ENCODE peak calls at places on chromosomes 6 and 20, in nine cellular contexts. One of them, this sample, is unnamed.

GRCh38 chr6:37174196-37174514 is 4.2 kb downstream of the PIM1 start:
- DNase-seq in epithelial cell of esophagus: no peak
- DNase-seq in IMR-90: no peak
- DNase-seq in H7: no peak
- DNase-seq in A549: no peak
- DNase-seq in AG04450: no peak
- DNase-seq in CD8-positive, alpha-beta T cell: no peak
- DNase-seq in cardiac fibroblast: no peak
- DNase-seq in ascending aorta: no peak
- DNase-seq in this sample: no peak

GRCh38 chr6:157631388-157631787 is 191.7 kb upstream of the SNX9 start:
- DNase-seq in ascending aorta: no peak
- DNase-seq in AG04450: no peak
- DNase-seq in epithelial cell of esophagus: no peak
- DNase-seq in IMR-90: peak
- DNase-seq in cardiac fibroblast: no peak
- DNase-seq in H7: no peak
- DNase-seq in CD8-positive, alpha-beta T cell: no peak
- DNase-seq in A549: no peak
- DNase-seq in this sample: no peak

GRCh38 chr6:26196846-26197683 is 109.8 kb downstream of the HFE start:
- DNase-seq in IMR-90: peak
- DNase-seq in CD8-positive, alpha-beta T cell: peak
- DNase-seq in A549: no peak
- DNase-seq in cardiac fibroblast: peak
- DNase-seq in ascending aorta: peak
- DNase-seq in AG04450: peak
- DNase-seq in epithelial cell of esophagus: peak
- DNase-seq in H7: peak
- DNase-seq in this sample: no peak

GRCh38 chr20:61588356-61589054 is 336.4 kb downstream of the CDH4 start:
- DNase-seq in A549: peak
- DNase-seq in H7: peak
- DNase-seq in cardiac fibroblast: peak
- DNase-seq in IMR-90: peak
- DNase-seq in ascending aorta: no peak
- DNase-seq in epithelial cell of esophagus: no peak
- DNase-seq in CD8-positive, alpha-beta T cell: no peak
- DNase-seq in AG04450: peak
- DNase-seq in this sample: no peak

GRCh38 chr6:133707456-133707855 is 181.5 kb upstream of the TCF21 start:
- DNase-seq in CD8-positive, alpha-beta T cell: no peak
- DNase-seq in IMR-90: peak
- DNase-seq in cardiac fibroblast: peak
- DNase-seq in A549: no peak
- DNase-seq in AG04450: peak
- DNase-seq in ascending aorta: no peak
- DNase-seq in epithelial cell of esophagus: peak
- DNase-seq in H7: no peak
- DNase-seq in this sample: no peak

GRCh38 chr6:147676468-147676867 is 168.0 kb downstream of the SAMD5 start:
- DNase-seq in epithelial cell of esophagus: no peak
- DNase-seq in cardiac fibroblast: no peak
- DNase-seq in ascending aorta: no peak
- DNase-seq in A549: no peak
- DNase-seq in AG04450: no peak
- DNase-seq in CD8-positive, alpha-beta T cell: no peak
- DNase-seq in IMR-90: peak
- DNase-seq in H7: no peak
- DNase-seq in this sample: no peak

GRCh38 chr6:31871068-31871659 is 7.6 kb downstream of the SLC44A4 start:
- DNase-seq in IMR-90: peak
- DNase-seq in cardiac fibroblast: peak
- DNase-seq in AG04450: peak
- DNase-seq in CD8-positive, alpha-beta T cell: no peak
- DNase-seq in ascending aorta: no peak
- DNase-seq in H7: peak
- DNase-seq in epithelial cell of esophagus: no peak
- DNase-seq in A549: no peak
- DNase-seq in this sample: no peak

GRCh38 chr6:101803146-101803545 is 409.6 kb downstream of the GRIK2 start:
- DNase-seq in AG04450: no peak
- DNase-seq in H7: no peak
- DNase-seq in IMR-90: peak
- DNase-seq in ascending aorta: no peak
- DNase-seq in epithelial cell of esophagus: no peak
- DNase-seq in CD8-positive, alpha-beta T cell: no peak
- DNase-seq in cardiac fibroblast: no peak
- DNase-seq in A549: no peak
- DNase-seq in this sample: no peak

GRCh38 chr6:6191476-6191875 is 129.0 kb downstream of the F13A1 start:
- DNase-seq in AG04450: no peak
- DNase-seq in A549: no peak
- DNase-seq in H7: peak
- DNase-seq in ascending aorta: no peak
- DNase-seq in IMR-90: no peak
- DNase-seq in epithelial cell of esophagus: no peak
- DNase-seq in CD8-positive, alpha-beta T cell: no peak
- DNase-seq in cardiac fibroblast: no peak
- DNase-seq in this sample: no peak

GRCh38 chr20:44584103-44584690 is 1.8 kb downstream of the PKIG start:
- DNase-seq in AG04450: no peak
- DNase-seq in cardiac fibroblast: no peak
- DNase-seq in H7: no peak
- DNase-seq in IMR-90: no peak
- DNase-seq in ascending aorta: no peak
- DNase-seq in epithelial cell of esophagus: no peak
- DNase-seq in CD8-positive, alpha-beta T cell: no peak
- DNase-seq in A549: no peak
- DNase-seq in this sample: no peak
- H3K4me3 ChIP-seq in AG04450: peak
- H3K4me3 ChIP-seq in cardiac fibroblast: peak
- H3K4me3 ChIP-seq in H7: no peak
- H3K4me3 ChIP-seq in IMR-90: no peak
- H3K4me3 ChIP-seq in ascending aorta: peak
- H3K4me3 ChIP-seq in epithelial cell of esophagus: no peak
- H3K4me3 ChIP-seq in CD8-positive, alpha-beta T cell: no peak
- H3K4me3 ChIP-seq in A549: no peak
- H3K4me3 ChIP-seq in this sample: no peak

GRCh38 chr6:15023448-15023847 is 222.4 kb upstream of the JARID2 start:
- DNase-seq in ascending aorta: no peak
- DNase-seq in AG04450: no peak
- DNase-seq in IMR-90: no peak
- DNase-seq in A549: no peak
- DNase-seq in CD8-positive, alpha-beta T cell: no peak
- DNase-seq in cardiac fibroblast: no peak
- DNase-seq in epithelial cell of esophagus: peak
- DNase-seq in H7: no peak
- DNase-seq in this sample: no peak
- H3K4me3 ChIP-seq in ascending aorta: no peak
- H3K4me3 ChIP-seq in AG04450: no peak
- H3K4me3 ChIP-seq in IMR-90: no peak
- H3K4me3 ChIP-seq in A549: no peak
- H3K4me3 ChIP-seq in CD8-positive, alpha-beta T cell: no peak
- H3K4me3 ChIP-seq in cardiac fibroblast: no peak
- H3K4me3 ChIP-seq in epithelial cell of esophagus: no peak
- H3K4me3 ChIP-seq in H7: no peak
- H3K4me3 ChIP-seq in this sample: no peak

DNA sequence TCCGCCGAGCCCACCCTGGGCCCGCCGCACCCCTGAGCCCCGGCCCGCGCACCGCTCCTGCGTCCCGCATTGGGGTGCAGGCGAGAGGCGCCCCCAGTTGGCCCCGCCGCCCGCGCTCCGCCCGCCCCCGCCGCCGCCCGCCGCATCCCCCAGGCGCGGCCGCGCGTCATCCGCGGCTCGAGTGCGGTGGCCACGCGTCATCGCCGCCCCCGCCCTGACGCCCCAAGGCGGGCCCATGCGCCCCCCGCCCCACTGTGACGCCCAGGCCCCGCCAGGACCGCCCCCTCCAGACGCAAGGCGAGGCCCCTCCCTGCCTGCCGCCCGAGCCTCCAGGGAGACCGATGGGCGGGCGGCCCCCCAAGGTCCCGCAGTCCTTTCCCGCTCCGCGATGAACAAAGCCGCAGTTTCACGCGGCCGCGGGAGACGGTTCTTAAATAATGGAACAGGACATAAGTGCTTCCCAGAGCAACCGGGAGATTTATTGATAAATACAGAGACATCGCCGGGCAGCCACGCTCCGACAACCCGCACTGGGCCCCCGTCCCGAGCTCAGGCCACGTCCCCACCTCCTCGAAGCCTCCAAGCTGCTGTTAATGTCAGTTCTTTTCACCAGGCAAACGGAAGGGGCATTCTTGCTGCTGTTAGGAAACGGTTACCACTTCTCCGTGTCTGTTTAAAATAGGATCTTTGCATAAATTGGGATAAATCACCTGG is at the start of gene ANKRD60:
- DNase-seq in A549: no peak
- DNase-seq in ascending aorta: no peak
- DNase-seq in H7: peak
- DNase-seq in AG04450: no peak
- DNase-seq in IMR-90: peak
- DNase-seq in epithelial cell of esophagus: peak
- DNase-seq in cardiac fibroblast: peak
- DNase-seq in CD8-positive, alpha-beta T cell: peak
- DNase-seq in this sample: no peak
- H3K4me3 ChIP-seq in A549: no peak
- H3K4me3 ChIP-seq in ascending aorta: peak
- H3K4me3 ChIP-seq in H7: peak
- H3K4me3 ChIP-seq in AG04450: peak
- H3K4me3 ChIP-seq in IMR-90: peak
- H3K4me3 ChIP-seq in epithelial cell of esophagus: peak
- H3K4me3 ChIP-seq in cardiac fibroblast: peak
- H3K4me3 ChIP-seq in CD8-positive, alpha-beta T cell: no peak
- H3K4me3 ChIP-seq in this sample: no peak

DNA sequence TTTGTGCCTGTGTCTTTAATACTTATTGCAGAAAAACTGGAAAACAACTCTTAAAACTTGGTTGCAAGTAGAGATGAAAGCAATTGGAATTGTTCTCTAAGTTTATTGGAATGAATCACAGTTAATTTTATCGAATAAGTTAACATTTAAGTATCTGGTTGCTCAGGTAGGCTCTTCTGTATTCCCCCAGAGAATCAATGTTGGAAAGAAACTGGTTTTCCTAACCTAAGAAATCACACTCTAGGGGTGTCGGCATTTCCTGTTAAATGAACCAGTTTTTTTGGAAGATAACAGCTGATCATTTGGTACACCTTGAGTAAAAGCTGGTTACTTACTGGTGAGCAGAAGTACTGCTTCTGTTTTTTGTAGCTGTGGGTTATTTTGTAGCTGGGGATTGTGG is 5.2 kb downstream of the TFAP2C start:
- DNase-seq in H7: no peak
- DNase-seq in IMR-90: no peak
- DNase-seq in cardiac fibroblast: no peak
- DNase-seq in CD8-positive, alpha-beta T cell: no peak
- DNase-seq in A549: no peak
- DNase-seq in ascending aorta: no peak
- DNase-seq in AG04450: no peak
- DNase-seq in epithelial cell of esophagus: no peak
- DNase-seq in this sample: no peak
- H3K4me3 ChIP-seq in H7: no peak
- H3K4me3 ChIP-seq in IMR-90: no peak
- H3K4me3 ChIP-seq in cardiac fibroblast: no peak
- H3K4me3 ChIP-seq in CD8-positive, alpha-beta T cell: no peak
- H3K4me3 ChIP-seq in A549: no peak
- H3K4me3 ChIP-seq in ascending aorta: no peak
- H3K4me3 ChIP-seq in AG04450: no peak
- H3K4me3 ChIP-seq in epithelial cell of esophagus: peak
- H3K4me3 ChIP-seq in this sample: no peak

GRCh38 chr6:115055579-115055978 is 712.8 kb upstream of the HS3ST5 start:
- DNase-seq in cardiac fibroblast: no peak
- DNase-seq in ascending aorta: no peak
- DNase-seq in H7: no peak
- DNase-seq in AG04450: no peak
- DNase-seq in IMR-90: no peak
- DNase-seq in CD8-positive, alpha-beta T cell: no peak
- DNase-seq in A549: no peak
- DNase-seq in epithelial cell of esophagus: no peak
- DNase-seq in this sample: no peak

GRCh38 chr6:115058414-115059211 is 715.8 kb upstream of the HS3ST5 start:
- DNase-seq in A549: no peak
- DNase-seq in H7: no peak
- DNase-seq in ascending aorta: no peak
- DNase-seq in AG04450: no peak
- DNase-seq in cardiac fibroblast: no peak
- DNase-seq in CD8-positive, alpha-beta T cell: no peak
- DNase-seq in epithelial cell of esophagus: no peak
- DNase-seq in IMR-90: no peak
- DNase-seq in this sample: no peak

GRCh38 chr6:115053169-115053860 is 710.5 kb upstream of the HS3ST5 start:
- DNase-seq in A549: no peak
- DNase-seq in AG04450: no peak
- DNase-seq in CD8-positive, alpha-beta T cell: no peak
- DNase-seq in cardiac fibroblast: no peak
- DNase-seq in epithelial cell of esophagus: no peak
- DNase-seq in IMR-90: no peak
- DNase-seq in ascending aorta: no peak
- DNase-seq in H7: no peak
- DNase-seq in this sample: no peak
- H3K4me3 ChIP-seq in A549: no peak
- H3K4me3 ChIP-seq in AG04450: no peak
- H3K4me3 ChIP-seq in CD8-positive, alpha-beta T cell: no peak
- H3K4me3 ChIP-seq in cardiac fibroblast: no peak
- H3K4me3 ChIP-seq in epithelial cell of esophagus: no peak
- H3K4me3 ChIP-seq in IMR-90: no peak
- H3K4me3 ChIP-seq in ascending aorta: no peak
- H3K4me3 ChIP-seq in H7: no peak
- H3K4me3 ChIP-seq in this sample: no peak

DNA sequence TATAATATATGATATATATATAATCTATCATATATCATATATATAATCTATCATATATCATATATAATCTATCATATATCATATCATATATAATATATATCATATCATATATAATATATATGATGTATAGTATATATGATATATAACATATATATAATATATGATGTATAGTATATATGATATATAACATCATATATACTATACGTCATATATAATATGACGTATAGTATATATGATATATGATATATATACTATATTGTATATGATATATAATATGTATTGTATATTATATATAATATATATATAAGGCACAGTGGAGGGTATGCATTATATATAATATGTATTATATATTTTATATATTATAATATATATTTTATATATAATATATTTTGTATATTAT is 36.7 kb downstream of the PTPRA start:
- DNase-seq in IMR-90: no peak
- DNase-seq in cardiac fibroblast: no peak
- DNase-seq in ascending aorta: no peak
- DNase-seq in epithelial cell of esophagus: no peak
- DNase-seq in A549: no peak
- DNase-seq in CD8-positive, alpha-beta T cell: no peak
- DNase-seq in AG04450: no peak
- DNase-seq in H7: no peak
- DNase-seq in this sample: no peak
- H3K4me3 ChIP-seq in IMR-90: no peak
- H3K4me3 ChIP-seq in cardiac fibroblast: no peak
- H3K4me3 ChIP-seq in ascending aorta: no peak
- H3K4me3 ChIP-seq in epithelial cell of esophagus: no peak
- H3K4me3 ChIP-seq in A549: no peak
- H3K4me3 ChIP-seq in CD8-positive, alpha-beta T cell: no peak
- H3K4me3 ChIP-seq in AG04450: no peak
- H3K4me3 ChIP-seq in H7: no peak
- H3K4me3 ChIP-seq in this sample: no peak